ENCODE peak calls at places on chromosomes 2 and 18, in four cellular contexts. One of them, this sample, is unnamed.

GRCh38 chr2:239966029-239966847 is 58.9 kb downstream of the NDUFA10 start:
- DNase-seq in NCI-H345: no peak
- DNase-seq in activated CD8-positive, alpha-beta T cell treated with anti-CD3 and anti-CD28 coated beads, Interleukin-2, amount 10 ng/mL, durations not matched to agents 7 days and 5 days: no peak
- DNase-seq in NT2/D1: no peak
- DNase-seq in this sample: no peak

GRCh38 chr18:63247506-63248394 is 71.8 kb downstream of the BCL2 start:
- DNase-seq in NT2/D1: no peak
- DNase-seq in NCI-H345: no peak
- DNase-seq in activated CD8-positive, alpha-beta T cell treated with anti-CD3 and anti-CD28 coated beads, Interleukin-2, amount 10 ng/mL, durations not matched to agents 7 days and 5 days: no peak
- DNase-seq in this sample: no peak

GRCh38 chr2:205706769-205707375 is 24.6 kb downstream of the NRP2 start:
- DNase-seq in activated CD8-positive, alpha-beta T cell treated with anti-CD3 and anti-CD28 coated beads, Interleukin-2, amount 10 ng/mL, durations not matched to agents 7 days and 5 days: peak; percentile 51
- DNase-seq in NT2/D1: no peak
- DNase-seq in NCI-H345: peak; percentile 9
- DNase-seq in this sample: no peak

GRCh38 chr2:24106786-24107185 is 16.3 kb downstream of the PFN4 start:
- DNase-seq in NCI-H345: no peak
- DNase-seq in NT2/D1: no peak
- DNase-seq in activated CD8-positive, alpha-beta T cell treated with anti-CD3 and anti-CD28 coated beads, Interleukin-2, amount 10 ng/mL, durations not matched to agents 7 days and 5 days: no peak
- DNase-seq in this sample: no peak

GRCh38 chr2:165911231-165911630 is 42.3 kb downstream of the TTC21B start:
- DNase-seq in activated CD8-positive, alpha-beta T cell treated with anti-CD3 and anti-CD28 coated beads, Interleukin-2, amount 10 ng/mL, durations not matched to agents 7 days and 5 days: no peak
- DNase-seq in NCI-H345: no peak
- DNase-seq in NT2/D1: no peak
- DNase-seq in this sample: no peak

GRCh38 chr2:144320491-144320890 is 199.4 kb downstream of the ZEB2 start:
- DNase-seq in NCI-H345: no peak
- DNase-seq in activated CD8-positive, alpha-beta T cell treated with anti-CD3 and anti-CD28 coated beads, Interleukin-2, amount 10 ng/mL, durations not matched to agents 7 days and 5 days: peak; percentile 73
- DNase-seq in NT2/D1: no peak
- DNase-seq in this sample: no peak

GRCh38 chr2:158325031-158325781 is 131.3 kb downstream of the CCDC148 start:
- DNase-seq in activated CD8-positive, alpha-beta T cell treated with anti-CD3 and anti-CD28 coated beads, Interleukin-2, amount 10 ng/mL, durations not matched to agents 7 days and 5 days: no peak
- DNase-seq in NT2/D1: no peak
- DNase-seq in NCI-H345: no peak
- DNase-seq in this sample: no peak

GRCh38 chr2:207054521-207054920 is 111.2 kb downstream of the KLF7 start:
- DNase-seq in NCI-H345: no peak
- DNase-seq in activated CD8-positive, alpha-beta T cell treated with anti-CD3 and anti-CD28 coated beads, Interleukin-2, amount 10 ng/mL, durations not matched to agents 7 days and 5 days: no peak
- DNase-seq in NT2/D1: no peak
- DNase-seq in this sample: no peak

GRCh38 chr2:162092656-162093556 is 18.9 kb upstream of the DPP4 start:
- DNase-seq in NCI-H345: no peak
- DNase-seq in activated CD8-positive, alpha-beta T cell treated with anti-CD3 and anti-CD28 coated beads, Interleukin-2, amount 10 ng/mL, durations not matched to agents 7 days and 5 days: no peak
- DNase-seq in NT2/D1: no peak
- DNase-seq in this sample: peak; percentile 89

GRCh38 chr2:12928197-12928596 is 211.5 kb downstream of the TRIB2 start:
- DNase-seq in NCI-H345: no peak
- DNase-seq in activated CD8-positive, alpha-beta T cell treated with anti-CD3 and anti-CD28 coated beads, Interleukin-2, amount 10 ng/mL, durations not matched to agents 7 days and 5 days: no peak
- DNase-seq in NT2/D1: no peak
- DNase-seq in this sample: no peak

GRCh38 chr18:57094199-57094598 is 52.7 kb upstream of the BOD1L2 start:
- DNase-seq in NCI-H345: no peak
- DNase-seq in activated CD8-positive, alpha-beta T cell treated with anti-CD3 and anti-CD28 coated beads, Interleukin-2, amount 10 ng/mL, durations not matched to agents 7 days and 5 days: no peak
- DNase-seq in NT2/D1: no peak
- DNase-seq in this sample: no peak

GRCh38 chr2:49286045-49286444 is 131.7 kb upstream of the FSHR start:
- DNase-seq in NT2/D1: no peak
- DNase-seq in NCI-H345: no peak
- DNase-seq in activated CD8-positive, alpha-beta T cell treated with anti-CD3 and anti-CD28 coated beads, Interleukin-2, amount 10 ng/mL, durations not matched to agents 7 days and 5 days: no peak
- DNase-seq in this sample: no peak

GRCh38 chr18:4854664-4855063 is 342.4 kb downstream of the AKAIN1 start:
- DNase-seq in NCI-H345: no peak
- DNase-seq in NT2/D1: peak; percentile 51
- DNase-seq in activated CD8-positive, alpha-beta T cell treated with anti-CD3 and anti-CD28 coated beads, Interleukin-2, amount 10 ng/mL, durations not matched to agents 7 days and 5 days: no peak
- DNase-seq in this sample: no peak

GRCh38 chr2:12293868-12294267 is 422.9 kb upstream of the TRIB2 start:
- DNase-seq in NT2/D1: no peak
- DNase-seq in activated CD8-positive, alpha-beta T cell treated with anti-CD3 and anti-CD28 coated beads, Interleukin-2, amount 10 ng/mL, durations not matched to agents 7 days and 5 days: peak; percentile 42
- DNase-seq in NCI-H345: no peak
- DNase-seq in this sample: no peak

GRCh38 chr18:5510109-5510846 is 33.5 kb downstream of the EPB41L3 start:
- DNase-seq in NCI-H345: no peak
- DNase-seq in NT2/D1: no peak
- DNase-seq in activated CD8-positive, alpha-beta T cell treated with anti-CD3 and anti-CD28 coated beads, Interleukin-2, amount 10 ng/mL, durations not matched to agents 7 days and 5 days: no peak
- DNase-seq in this sample: no peak

GRCh38 chr18:23204589-23205235 is 69.4 kb downstream of the CABLES1 start:
- DNase-seq in activated CD8-positive, alpha-beta T cell treated with anti-CD3 and anti-CD28 coated beads, Interleukin-2, amount 10 ng/mL, durations not matched to agents 7 days and 5 days: no peak
- DNase-seq in NT2/D1: no peak
- DNase-seq in NCI-H345: no peak
- DNase-seq in this sample: no peak

GRCh38 chr2:119177838-119178190 is 19.3 kb upstream of the C1QL2 start:
- DNase-seq in NT2/D1: no peak
- DNase-seq in activated CD8-positive, alpha-beta T cell treated with anti-CD3 and anti-CD28 coated beads, Interleukin-2, amount 10 ng/mL, durations not matched to agents 7 days and 5 days: no peak
- DNase-seq in NCI-H345: no peak
- DNase-seq in this sample: no peak

GRCh38 chr2:151063271-151063670 is 198.4 kb downstream of the RBM43 start:
- DNase-seq in NCI-H345: peak; percentile 34
- DNase-seq in NT2/D1: peak; percentile 16
- DNase-seq in activated CD8-positive, alpha-beta T cell treated with anti-CD3 and anti-CD28 coated beads, Interleukin-2, amount 10 ng/mL, durations not matched to agents 7 days and 5 days: no peak
- DNase-seq in this sample: no peak

GRCh38 chr2:179861027-179861776 is at the start of gene ZNF385B:
- DNase-seq in NT2/D1: no peak
- DNase-seq in NCI-H345: peak; percentile 54
- DNase-seq in activated CD8-positive, alpha-beta T cell treated with anti-CD3 and anti-CD28 coated beads, Interleukin-2, amount 10 ng/mL, durations not matched to agents 7 days and 5 days: no peak
- DNase-seq in this sample: no peak

GRCh38 chr2:181275643-181276070 is 181.5 kb upstream of the ITGA4 start:
- DNase-seq in NT2/D1: no peak
- DNase-seq in NCI-H345: no peak
- DNase-seq in activated CD8-positive, alpha-beta T cell treated with anti-CD3 and anti-CD28 coated beads, Interleukin-2, amount 10 ng/mL, durations not matched to agents 7 days and 5 days: peak; percentile 50
- DNase-seq in this sample: no peak

GRCh38 chr18:46134920-46135675 is 30.9 kb downstream of the HAUS1 start:
- DNase-seq in NT2/D1: no peak
- DNase-seq in NCI-H345: no peak
- DNase-seq in activated CD8-positive, alpha-beta T cell treated with anti-CD3 and anti-CD28 coated beads, Interleukin-2, amount 10 ng/mL, durations not matched to agents 7 days and 5 days: no peak
- DNase-seq in this sample: no peak

GRCh38 chr2:178143481-178143880 is 31.2 kb downstream of the RBM45 start:
- DNase-seq in activated CD8-positive, alpha-beta T cell treated with anti-CD3 and anti-CD28 coated beads, Interleukin-2, amount 10 ng/mL, durations not matched to agents 7 days and 5 days: no peak
- DNase-seq in NT2/D1: no peak
- DNase-seq in NCI-H345: no peak
- DNase-seq in this sample: no peak

GRCh38 chr2:21194147-21194546 is 70.4 kb downstream of the TDRD15 start:
- DNase-seq in NCI-H345: no peak
- DNase-seq in NT2/D1: no peak
- DNase-seq in activated CD8-positive, alpha-beta T cell treated with anti-CD3 and anti-CD28 coated beads, Interleukin-2, amount 10 ng/mL, durations not matched to agents 7 days and 5 days: no peak
- DNase-seq in this sample: no peak

GRCh38 chr2:96427169-96427568 is 78.0 kb downstream of the NEURL3 start:
- DNase-seq in NCI-H345: no peak
- DNase-seq in activated CD8-positive, alpha-beta T cell treated with anti-CD3 and anti-CD28 coated beads, Interleukin-2, amount 10 ng/mL, durations not matched to agents 7 days and 5 days: no peak
- DNase-seq in NT2/D1: no peak
- DNase-seq in this sample: no peak

GRCh38 chr2:9269695-9270365 is 63.2 kb downstream of the ASAP2 start:
- DNase-seq in NT2/D1: no peak
- DNase-seq in activated CD8-positive, alpha-beta T cell treated with anti-CD3 and anti-CD28 coated beads, Interleukin-2, amount 10 ng/mL, durations not matched to agents 7 days and 5 days: no peak
- DNase-seq in NCI-H345: no peak
- DNase-seq in this sample: no peak

GRCh38 chr18:38330573-38330972 is 765.0 kb upstream of the CELF4 start:
- DNase-seq in activated CD8-positive, alpha-beta T cell treated with anti-CD3 and anti-CD28 coated beads, Interleukin-2, amount 10 ng/mL, durations not matched to agents 7 days and 5 days: no peak
- DNase-seq in NCI-H345: no peak
- DNase-seq in NT2/D1: no peak
- DNase-seq in this sample: no peak